ENCODE peak calls at places on chromosomes 5 and 9, in five cellular contexts. Y, A, G, D and H are unnamed samples.

GRCh38 chr9:83144492-83144891 is 81.5 kb upstream of the RASEF start:
- DNase-seq in A (no peak), G (no peak), D (no peak), Y (no peak), H (no peak)

GRCh38 chr5:123116063-123116462 is 27.0 kb downstream of the PRDM6 start:
- DNase-seq in G (no peak), Y (no peak), A (no peak), D (no peak), H (no peak)

GRCh38 chr9:15220658-15221310 is 86.2 kb downstream of the TTC39B start:
- DNase-seq in Y (no peak), G (no peak), D (no peak), A (no peak), H (no peak)

GRCh38 chr9:135616621-135617537 is 22.5 kb downstream of the GLT6D1 start:
- DNase-seq in G (no peak), D (no peak), Y (no peak), A (no peak), H (no peak)

GRCh38 chr5:36928947-36929346 is 52.4 kb downstream of the NIPBL start:
- DNase-seq in D (no peak), G (no peak), A (no peak), Y (no peak), H (no peak)

GRCh38 chr9:134720796-134721195 is 79.2 kb downstream of the COL5A1 start:
- DNase-seq in G (no peak), D (no peak), Y (no peak), A (no peak), H (no peak)

GRCh38 chr9:120874226-120874839 is 2.7 kb downstream of the PHF19 start:
- DNase-seq in G (no peak), D (no peak), A (no peak), Y (no peak), H (no peak)

GRCh38 chr5:135517631-135518030 is 18.1 kb downstream of the NEUROG1 start:
- DNase-seq in G (no peak), A (no peak), D (no peak), Y (no peak), H (no peak)

GRCh38 chr5:68252678-68253520 is 37.3 kb downstream of the PIK3R1 start:
- DNase-seq in D (no peak), Y (peak), A (peak), G (peak), H (peak)

GRCh38 chr5:142441638-142442037 is 116.8 kb upstream of the SPRY4 start:
- DNase-seq in A (no peak), Y (no peak), G (peak), D (no peak), H (no peak)

GRCh38 chr9:36762958-36763357 is 190.3 kb downstream of the MELK start:
- DNase-seq in A (no peak), D (no peak), G (no peak), Y (no peak), H (no peak)

GRCh38 chr5:108280248-108280647 is 101.7 kb downstream of the FBXL17 start:
- DNase-seq in G (no peak), Y (no peak), A (no peak), D (no peak), H (no peak)

GRCh38 chr9:21803674-21804048 is 1.2 kb downstream of the MTAP start:
- DNase-seq in D (no peak), G (no peak), Y (no peak), A (no peak), H (no peak)

GRCh38 chr9:5773324-5773999 is 59.5 kb downstream of the ERMP1 start:
- DNase-seq in D (no peak), Y (no peak), G (no peak), A (no peak), H (no peak)

GRCh38 chr5:172740483-172741205 is 30.4 kb downstream of the DUSP1 start:
- DNase-seq in D (no peak), Y (no peak), G (peak), A (peak), H (no peak)

GRCh38 chr5:73682176-73682575 is 56.2 kb downstream of the ARHGEF28 start:
- DNase-seq in A (no peak), G (no peak), D (no peak), Y (no peak), H (no peak)

GRCh38 chr9:19533373-19533772 is 124.6 kb downstream of the ACER2 start:
- DNase-seq in G (no peak), D (no peak), Y (no peak), A (no peak), H (no peak)

GRCh38 chr9:6564370-6564769 is 81.2 kb downstream of the GLDC start:
- DNase-seq in A (peak), G (no peak), Y (no peak), D (no peak), H (no peak)

GRCh38 chr5:68333649-68334549 is 118.3 kb downstream of the PIK3R1 start:
- DNase-seq in G (no peak), D (no peak), A (no peak), Y (no peak), H (no peak)

GRCh38 chr5:157217289-157218024 is 36.8 kb downstream of the ITK start:
- DNase-seq in G (no peak), Y (no peak), D (no peak), A (no peak), H (no peak)

GRCh38 chr9:114552716-114553115 is 34.9 kb upstream of the ATP6V1G1 start:
- DNase-seq in Y (no peak), G (no peak), A (no peak), D (no peak), H (no peak)

GRCh38 chr5:73623929-73624404 is 2.0 kb upstream of the ARHGEF28 start:
- DNase-seq in Y (no peak), G (no peak), D (no peak), A (no peak), H (no peak)

GRCh38 chr5:106121972-106122605 is 1548.6 kb downstream of the EFNA5 start:
- DNase-seq in G (peak), A (no peak), Y (no peak), D (no peak), H (no peak)

GRCh38 chr9:33467526-33467925 is 6.2 kb downstream of the NOL6 start:
- DNase-seq in D (no peak), Y (no peak), G (peak), A (no peak), H (no peak)